ENCODE peak calls at places on chromosomes 2 and 18, in five cellular contexts. One of them, this sample, is unnamed.

GRCh38 chr2:136932700-136933099 is 167.4 kb downstream of the THSD7B start:
- DNase-seq in tibial artery: no peak
- DNase-seq in upper lobe of left lung: no peak
- DNase-seq in sigmoid colon: no peak
- DNase-seq in lower lobe of right lung: no peak
- DNase-seq in this sample: peak; percentile 68

GRCh38 chr2:150211164-150211631 is 276.3 kb downstream of the RND3 start:
- DNase-seq in sigmoid colon: no peak
- DNase-seq in tibial artery: no peak
- DNase-seq in upper lobe of left lung: no peak
- DNase-seq in lower lobe of right lung: no peak
- DNase-seq in this sample: no peak

GRCh38 chr18:48879008-48879431 is 71.7 kb downstream of the SMAD7 start:
- DNase-seq in upper lobe of left lung: peak; percentile 68
- DNase-seq in lower lobe of right lung: peak; percentile 74
- DNase-seq in sigmoid colon: peak; percentile 46
- DNase-seq in tibial artery: no peak
- DNase-seq in this sample: no peak

GRCh38 chr2:17660219-17660618 is 93.4 kb downstream of the SMC6 start:
- DNase-seq in upper lobe of left lung: no peak
- DNase-seq in sigmoid colon: no peak
- DNase-seq in lower lobe of right lung: no peak
- DNase-seq in tibial artery: no peak
- DNase-seq in this sample: no peak

GRCh38 chr2:234100686-234101085 is 50.2 kb downstream of the SPP2 start:
- DNase-seq in lower lobe of right lung: no peak
- DNase-seq in upper lobe of left lung: no peak
- DNase-seq in sigmoid colon: no peak
- DNase-seq in tibial artery: no peak
- DNase-seq in this sample: no peak

GRCh38 chr2:112026509-112026908 is 28.6 kb upstream of the TMEM87B start:
- DNase-seq in tibial artery: no peak
- DNase-seq in lower lobe of right lung: no peak
- DNase-seq in upper lobe of left lung: no peak
- DNase-seq in sigmoid colon: no peak
- DNase-seq in this sample: peak; percentile 46

GRCh38 chr2:30276455-30276911 is 45.1 kb downstream of the LBH start:
- DNase-seq in upper lobe of left lung: no peak
- DNase-seq in lower lobe of right lung: no peak
- DNase-seq in tibial artery: no peak
- DNase-seq in sigmoid colon: no peak
- DNase-seq in this sample: no peak

GRCh38 chr2:205733648-205734047 is 51.3 kb downstream of the NRP2 start:
- DNase-seq in tibial artery: no peak
- DNase-seq in upper lobe of left lung: no peak
- DNase-seq in sigmoid colon: no peak
- DNase-seq in lower lobe of right lung: no peak
- DNase-seq in this sample: no peak

GRCh38 chr2:22124003-22124402 is 1000.2 kb downstream of the TDRD15 start:
- DNase-seq in sigmoid colon: no peak
- DNase-seq in lower lobe of right lung: no peak
- DNase-seq in upper lobe of left lung: no peak
- DNase-seq in tibial artery: no peak
- DNase-seq in this sample: no peak

GRCh38 chr2:220034356-220035121 is 407.1 kb downstream of the SLC4A3 start:
- DNase-seq in upper lobe of left lung: no peak
- DNase-seq in sigmoid colon: no peak
- DNase-seq in tibial artery: no peak
- DNase-seq in lower lobe of right lung: no peak
- DNase-seq in this sample: peak; percentile 73

GRCh38 chr2:190343500-190344274 is at the start of gene INPP1:
- DNase-seq in lower lobe of right lung: peak; percentile 82
- DNase-seq in sigmoid colon: peak; percentile 85
- DNase-seq in tibial artery: peak; percentile 66
- DNase-seq in upper lobe of left lung: peak; percentile 73
- DNase-seq in this sample: peak; percentile 72

GRCh38 chr2:30362468-30363081 is 84.5 kb upstream of the LCLAT1 start:
- DNase-seq in tibial artery: no peak
- DNase-seq in upper lobe of left lung: no peak
- DNase-seq in lower lobe of right lung: no peak
- DNase-seq in sigmoid colon: no peak
- DNase-seq in this sample: peak; percentile 29

GRCh38 chr2:102439065-102439695 is 16.2 kb downstream of the IL18RAP start:
- DNase-seq in lower lobe of right lung: no peak
- DNase-seq in tibial artery: no peak
- DNase-seq in sigmoid colon: no peak
- DNase-seq in upper lobe of left lung: no peak
- DNase-seq in this sample: peak; percentile 89

GRCh38 chr2:40256649-40257048 is 195.2 kb downstream of the SLC8A1 start:
- DNase-seq in sigmoid colon: no peak
- DNase-seq in upper lobe of left lung: no peak
- DNase-seq in tibial artery: no peak
- DNase-seq in lower lobe of right lung: no peak
- DNase-seq in this sample: no peak

GRCh38 chr2:154623819-154624218 is 74.7 kb upstream of the KCNJ3 start:
- DNase-seq in upper lobe of left lung: no peak
- DNase-seq in tibial artery: peak; percentile 32
- DNase-seq in sigmoid colon: no peak
- DNase-seq in lower lobe of right lung: no peak
- DNase-seq in this sample: peak; percentile 68

GRCh38 chr2:109537565-109538221 is 76.1 kb downstream of the SEPTIN10 start:
- DNase-seq in upper lobe of left lung: no peak
- DNase-seq in lower lobe of right lung: no peak
- DNase-seq in sigmoid colon: no peak
- DNase-seq in tibial artery: no peak
- DNase-seq in this sample: peak; percentile 69

GRCh38 chr2:105134076-105134475 is 96.2 kb downstream of the MRPS9 start:
- DNase-seq in sigmoid colon: no peak
- DNase-seq in lower lobe of right lung: no peak
- DNase-seq in tibial artery: no peak
- DNase-seq in upper lobe of left lung: no peak
- DNase-seq in this sample: no peak

GRCh38 chr18:12005542-12006487 is 24.5 kb downstream of the IMPA2 start:
- DNase-seq in tibial artery: no peak
- DNase-seq in sigmoid colon: peak; percentile 29
- DNase-seq in lower lobe of right lung: no peak
- DNase-seq in upper lobe of left lung: no peak
- DNase-seq in this sample: no peak

GRCh38 chr18:55302337-55302833 is 285.6 kb downstream of the TCF4 start:
- DNase-seq in lower lobe of right lung: no peak
- DNase-seq in sigmoid colon: no peak
- DNase-seq in upper lobe of left lung: no peak
- DNase-seq in tibial artery: no peak
- DNase-seq in this sample: no peak
- H3K4me1 ChIP-seq in lower lobe of right lung: peaks cover 12% of the 10 kb centered on the region
- H3K4me1 ChIP-seq in sigmoid colon: no peaks in the 10 kb centered on the region
- H3K4me1 ChIP-seq in upper lobe of left lung: peaks cover 6% of the 10 kb centered on the region
- H3K4me1 ChIP-seq in tibial artery: no peaks in the 10 kb centered on the region
- H3K4me1 ChIP-seq in this sample: peaks cover 12% of the 10 kb centered on the region

DNA sequence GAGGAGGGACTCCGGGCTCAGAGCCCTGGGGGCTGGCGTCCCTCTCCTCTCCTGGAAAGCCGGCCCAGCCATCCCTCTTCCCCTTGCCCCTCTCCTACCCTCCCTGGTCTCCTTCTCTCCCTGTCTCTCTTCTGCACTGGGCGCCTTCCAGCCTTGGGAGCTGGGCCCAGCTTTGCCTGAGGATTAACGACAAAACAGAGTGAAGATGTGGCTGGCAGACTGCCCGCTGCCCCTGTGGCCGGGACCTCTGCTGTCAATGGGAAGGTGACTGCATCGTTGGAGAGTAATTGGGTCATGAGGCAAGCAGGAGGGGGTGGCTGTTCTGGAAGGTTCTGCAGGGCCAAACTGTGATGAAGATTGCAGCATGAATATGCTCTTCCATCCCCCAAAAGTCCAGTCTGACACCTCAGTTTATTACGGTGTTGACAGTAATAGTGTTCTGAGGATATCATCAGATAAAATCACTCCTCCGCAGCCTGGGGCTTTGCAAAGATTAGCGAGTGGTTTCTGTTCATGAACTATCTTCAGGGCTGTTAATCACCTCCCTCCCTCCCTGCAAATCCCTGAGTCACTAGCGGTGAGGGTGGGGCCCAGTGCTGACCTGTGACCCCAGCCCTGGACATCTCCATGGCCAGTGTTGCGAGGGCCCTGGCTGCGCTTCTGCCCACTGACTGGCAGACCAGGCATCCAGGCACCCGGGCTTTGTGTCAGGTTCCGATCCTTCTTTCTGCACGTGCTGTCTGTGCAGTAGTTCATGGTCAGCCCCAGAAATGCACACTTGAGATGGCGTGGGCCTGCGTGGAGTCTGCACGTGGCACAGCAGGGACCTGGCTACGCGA is 23.0 kb downstream of the RTP5 start:
- DNase-seq in tibial artery: peak; percentile 19
- DNase-seq in lower lobe of right lung: peak; percentile 42
- DNase-seq in sigmoid colon: peak; percentile 74
- DNase-seq in upper lobe of left lung: no peak
- DNase-seq in this sample: peak; percentile 31
- H3K36me3 ChIP-seq in tibial artery: no peaks in the 10 kb centered on the region
- H3K36me3 ChIP-seq in lower lobe of right lung: no peaks in the 10 kb centered on the region
- H3K36me3 ChIP-seq in sigmoid colon: no peaks in the 10 kb centered on the region
- H3K36me3 ChIP-seq in upper lobe of left lung: no peaks in the 10 kb centered on the region
- H3K36me3 ChIP-seq in this sample: no peaks in the 10 kb centered on the region

DNA sequence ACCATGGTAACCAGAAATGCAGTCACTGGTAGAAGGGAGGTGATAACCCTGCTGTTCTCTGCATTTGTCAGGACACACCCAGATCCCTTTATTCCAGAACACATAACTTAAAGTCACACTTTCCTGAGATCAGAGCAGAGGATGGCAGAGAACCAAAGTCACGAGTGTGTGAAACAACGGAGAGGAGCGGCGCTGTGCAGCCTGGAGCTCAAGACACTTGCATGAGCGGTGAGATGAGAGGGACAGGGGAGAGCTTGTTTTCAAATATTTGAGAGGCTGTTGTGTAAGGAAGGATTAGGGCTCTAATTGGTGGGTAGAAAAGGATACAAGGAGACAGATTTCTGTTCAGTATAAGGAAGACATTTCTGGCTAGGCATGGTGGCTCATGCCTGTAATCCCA is 43.3 kb upstream of the AAK1 start:
- DNase-seq in sigmoid colon: no peak
- DNase-seq in lower lobe of right lung: no peak
- DNase-seq in tibial artery: no peak
- DNase-seq in upper lobe of left lung: peak; percentile 47
- DNase-seq in this sample: no peak
- TF ChIP-seq CTCF in sigmoid colon: no peak
- TF ChIP-seq CTCF in lower lobe of right lung: no peak
- TF ChIP-seq CTCF in tibial artery: no peak
- TF ChIP-seq CTCF in upper lobe of left lung: no peak
- TF ChIP-seq CTCF in this sample: no peak

GRCh38 chr2:98463551-98463971 is 18.9 kb downstream of the INPP4A start:
- DNase-seq in lower lobe of right lung: no peak
- DNase-seq in tibial artery: no peak
- DNase-seq in sigmoid colon: peak; percentile 54
- DNase-seq in upper lobe of left lung: no peak
- DNase-seq in this sample: no peak

GRCh38 chr2:98463988-98464771 is 19.5 kb downstream of the INPP4A start:
- DNase-seq in tibial artery: no peak
- DNase-seq in lower lobe of right lung: no peak
- DNase-seq in upper lobe of left lung: no peak
- DNase-seq in sigmoid colon: peak; percentile 49
- DNase-seq in this sample: no peak

GRCh38 chr2:98461650-98462049 is 17.0 kb downstream of the INPP4A start:
- DNase-seq in tibial artery: no peak
- DNase-seq in lower lobe of right lung: no peak
- DNase-seq in upper lobe of left lung: no peak
- DNase-seq in sigmoid colon: peak; percentile 69
- DNase-seq in this sample: no peak

GRCh38 chr2:98464772-98465310 is 20.2 kb downstream of the INPP4A start:
- DNase-seq in lower lobe of right lung: no peak
- DNase-seq in upper lobe of left lung: peak; percentile 72
- DNase-seq in sigmoid colon: peak; percentile 61
- DNase-seq in tibial artery: no peak
- DNase-seq in this sample: no peak

DNA sequence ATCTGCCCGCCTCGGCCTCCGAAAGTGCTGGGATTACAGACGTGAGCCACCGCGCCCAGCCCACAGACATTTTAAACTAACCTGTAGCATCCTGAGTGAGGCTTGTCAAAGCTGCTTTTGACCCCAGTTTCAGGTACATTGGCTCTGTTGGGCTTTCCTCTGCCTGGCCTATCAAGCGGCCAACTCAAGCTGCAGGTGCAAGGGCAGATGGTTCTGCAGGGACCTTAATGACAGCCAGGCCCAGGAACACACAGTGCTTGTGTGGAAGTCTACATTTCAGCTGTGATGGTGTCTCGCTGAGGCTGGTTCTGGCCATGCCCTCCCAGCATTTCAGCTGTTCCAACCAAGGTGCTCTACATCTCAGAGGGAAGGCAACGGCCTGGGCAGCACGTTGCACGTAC is 18.4 kb downstream of the INPP4A start:
- DNase-seq in lower lobe of right lung: no peak
- DNase-seq in tibial artery: no peak
- DNase-seq in sigmoid colon: peak; percentile 35
- DNase-seq in upper lobe of left lung: no peak
- DNase-seq in this sample: no peak
- H3K4me1 ChIP-seq in lower lobe of right lung: peaks cover 74% of the 10 kb centered on the region
- H3K4me1 ChIP-seq in tibial artery: peaks cover 23% of the 10 kb centered on the region
- H3K4me1 ChIP-seq in sigmoid colon: no peaks in the 10 kb centered on the region
- H3K4me1 ChIP-seq in upper lobe of left lung: peaks cover 45% of the 10 kb centered on the region
- H3K4me1 ChIP-seq in this sample: peaks cover 15% of the 10 kb centered on the region

GRCh38 chr18:45926691-45927090 is 40.4 kb downstream of the EPG5 start:
- DNase-seq in upper lobe of left lung: no peak
- DNase-seq in lower lobe of right lung: no peak
- DNase-seq in tibial artery: no peak
- DNase-seq in sigmoid colon: no peak
- DNase-seq in this sample: no peak
- H3K36me3 ChIP-seq in upper lobe of left lung: peaks cover 99% of the 10 kb centered on the region
- H3K36me3 ChIP-seq in lower lobe of right lung: peaks cover 98% of the 10 kb centered on the region
- H3K36me3 ChIP-seq in tibial artery: peaks cover 76% of the 10 kb centered on the region
- H3K36me3 ChIP-seq in sigmoid colon: peaks cover 67% of the 10 kb centered on the region
- H3K36me3 ChIP-seq in this sample: peaks cover 31% of the 10 kb centered on the region

DNA sequence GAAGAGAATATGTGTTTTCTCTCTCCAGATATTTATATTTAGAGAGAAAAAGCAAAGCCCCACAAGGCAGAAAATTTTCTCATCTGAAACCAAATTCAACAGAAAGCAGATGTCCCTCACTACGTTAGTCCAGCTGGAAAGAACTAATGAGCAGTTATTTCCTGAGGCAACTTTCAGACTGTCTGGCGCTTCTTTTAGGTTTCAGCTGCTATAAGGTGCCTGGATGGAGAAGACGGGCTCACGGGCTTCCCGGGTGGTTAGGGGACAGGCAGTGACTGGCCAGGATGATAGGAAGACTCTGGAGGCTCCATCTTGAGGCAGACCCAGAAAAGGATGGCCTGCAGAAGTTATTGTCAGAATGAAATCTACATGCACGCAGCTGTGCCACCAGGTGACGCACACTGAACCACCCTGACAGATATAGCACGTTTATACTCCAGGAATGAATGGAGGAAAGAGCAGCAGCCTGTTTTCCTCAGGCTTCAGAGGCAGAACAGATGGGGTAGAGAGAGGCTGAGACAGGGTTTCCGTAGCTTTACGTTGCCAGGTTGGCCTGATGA is 50.7 kb downstream of the MRPL35 start:
- DNase-seq in sigmoid colon: peak; percentile 78
- DNase-seq in lower lobe of right lung: no peak
- DNase-seq in upper lobe of left lung: no peak
- DNase-seq in tibial artery: no peak
- DNase-seq in this sample: peak; percentile 24
- TF ChIP-seq CTCF in sigmoid colon: no peak
- TF ChIP-seq CTCF in lower lobe of right lung: no peak
- TF ChIP-seq CTCF in upper lobe of left lung: no peak
- TF ChIP-seq CTCF in tibial artery: no peak
- TF ChIP-seq CTCF in this sample: peak; percentile 14

GRCh38 chr2:27799646-27800010 is 28.1 kb downstream of the MRPL33 start:
- DNase-seq in upper lobe of left lung: no peak
- DNase-seq in sigmoid colon: no peak
- DNase-seq in tibial artery: peak; percentile 41
- DNase-seq in lower lobe of right lung: no peak
- DNase-seq in this sample: no peak
- H3K4me1 ChIP-seq in upper lobe of left lung: peaks cover 12% of the 10 kb centered on the region
- H3K4me1 ChIP-seq in sigmoid colon: no peaks in the 10 kb centered on the region
- H3K4me1 ChIP-seq in tibial artery: peaks cover 49% of the 10 kb centered on the region
- H3K4me1 ChIP-seq in lower lobe of right lung: peaks cover 36% of the 10 kb centered on the region
- H3K4me1 ChIP-seq in this sample: no peaks in the 10 kb centered on the region